ENCODE peak calls at places on chromosome 7, in nine cellular contexts. One of them, this sample, is unnamed.

GRCh38 chr7:143910473-143911248 is 8.7 kb upstream of the TCAF1 start:
- DNase-seq in spleen: no peak
- DNase-seq in body of pancreas: no peak
- DNase-seq in brain microvascular endothelial cell: no peak
- DNase-seq in OCI-LY7: no peak
- DNase-seq in epithelial cell of esophagus: peak; percentile 22
- DNase-seq in hepatocyte: no peak
- DNase-seq in heart left ventricle: no peak
- DNase-seq in tibial artery: no peak
- DNase-seq in this sample: no peak

GRCh38 chr7:74217455-74218342 is 7.9 kb downstream of the LAT2 start:
- DNase-seq in spleen: peak; percentile 84
- DNase-seq in epithelial cell of esophagus: no peak
- DNase-seq in tibial artery: no peak
- DNase-seq in body of pancreas: no peak
- DNase-seq in brain microvascular endothelial cell: no peak
- DNase-seq in OCI-LY7: peak; percentile 68
- DNase-seq in hepatocyte: no peak
- DNase-seq in heart left ventricle: no peak
- DNase-seq in this sample: no peak

GRCh38 chr7:29228289-29229011 is 33.9 kb downstream of the CHN2 start:
- DNase-seq in hepatocyte: no peak
- DNase-seq in body of pancreas: no peak
- DNase-seq in tibial artery: no peak
- DNase-seq in epithelial cell of esophagus: no peak
- DNase-seq in spleen: no peak
- DNase-seq in heart left ventricle: no peak
- DNase-seq in OCI-LY7: no peak
- DNase-seq in brain microvascular endothelial cell: no peak
- DNase-seq in this sample: no peak

GRCh38 chr7:67866054-67866453 is 869.4 kb downstream of the TYW1 start:
- DNase-seq in tibial artery: no peak
- DNase-seq in spleen: no peak
- DNase-seq in brain microvascular endothelial cell: no peak
- DNase-seq in heart left ventricle: no peak
- DNase-seq in OCI-LY7: no peak
- DNase-seq in hepatocyte: no peak
- DNase-seq in epithelial cell of esophagus: no peak
- DNase-seq in body of pancreas: no peak
- DNase-seq in this sample: no peak

GRCh38 chr7:74228951-74229900 is 19.4 kb downstream of the LAT2 start:
- DNase-seq in OCI-LY7: no peak
- DNase-seq in tibial artery: no peak
- DNase-seq in brain microvascular endothelial cell: no peak
- DNase-seq in epithelial cell of esophagus: no peak
- DNase-seq in spleen: no peak
- DNase-seq in body of pancreas: no peak
- DNase-seq in heart left ventricle: no peak
- DNase-seq in hepatocyte: no peak
- DNase-seq in this sample: no peak

GRCh38 chr7:149109969-149110368 is 16.2 kb downstream of the ZNF425 start:
- DNase-seq in body of pancreas: no peak
- DNase-seq in heart left ventricle: no peak
- DNase-seq in OCI-LY7: no peak
- DNase-seq in spleen: no peak
- DNase-seq in epithelial cell of esophagus: no peak
- DNase-seq in tibial artery: no peak
- DNase-seq in hepatocyte: no peak
- DNase-seq in brain microvascular endothelial cell: no peak
- DNase-seq in this sample: no peak

GRCh38 chr7:6831018-6831725 is 5.1 kb upstream of the CCZ1B start:
- DNase-seq in OCI-LY7: no peak
- DNase-seq in tibial artery: no peak
- DNase-seq in brain microvascular endothelial cell: no peak
- DNase-seq in epithelial cell of esophagus: no peak
- DNase-seq in heart left ventricle: no peak
- DNase-seq in spleen: no peak
- DNase-seq in hepatocyte: no peak
- DNase-seq in body of pancreas: no peak
- DNase-seq in this sample: no peak

GRCh38 chr7:127536426-127537152 is 48.8 kb downstream of the GCC1 start:
- DNase-seq in spleen: no peak
- DNase-seq in hepatocyte: no peak
- DNase-seq in brain microvascular endothelial cell: no peak
- DNase-seq in heart left ventricle: no peak
- DNase-seq in body of pancreas: no peak
- DNase-seq in tibial artery: no peak
- DNase-seq in epithelial cell of esophagus: peak; percentile 11
- DNase-seq in OCI-LY7: no peak
- DNase-seq in this sample: no peak

GRCh38 chr7:50761722-50762121 is 21.0 kb downstream of the GRB10 start:
- DNase-seq in tibial artery: no peak
- DNase-seq in brain microvascular endothelial cell: no peak
- DNase-seq in body of pancreas: no peak
- DNase-seq in heart left ventricle: no peak
- DNase-seq in spleen: no peak
- DNase-seq in hepatocyte: no peak
- DNase-seq in epithelial cell of esophagus: no peak
- DNase-seq in OCI-LY7: no peak
- DNase-seq in this sample: no peak

GRCh38 chr7:105330526-105330925 is 58.2 kb downstream of the SRPK2 start:
- DNase-seq in tibial artery: no peak
- DNase-seq in spleen: no peak
- DNase-seq in brain microvascular endothelial cell: no peak
- DNase-seq in body of pancreas: no peak
- DNase-seq in heart left ventricle: no peak
- DNase-seq in OCI-LY7: no peak
- DNase-seq in epithelial cell of esophagus: no peak
- DNase-seq in hepatocyte: no peak
- DNase-seq in this sample: no peak

GRCh38 chr7:11896663-11897062 is 64.7 kb upstream of the THSD7A start:
- DNase-seq in epithelial cell of esophagus: no peak
- DNase-seq in tibial artery: no peak
- DNase-seq in OCI-LY7: no peak
- DNase-seq in spleen: no peak
- DNase-seq in heart left ventricle: no peak
- DNase-seq in brain microvascular endothelial cell: no peak
- DNase-seq in hepatocyte: no peak
- DNase-seq in body of pancreas: no peak
- DNase-seq in this sample: no peak

GRCh38 chr7:17031903-17032551 is 150.2 kb upstream of the AGR3 start:
- DNase-seq in heart left ventricle: no peak
- DNase-seq in OCI-LY7: no peak
- DNase-seq in hepatocyte: no peak
- DNase-seq in body of pancreas: no peak
- DNase-seq in spleen: no peak
- DNase-seq in tibial artery: no peak
- DNase-seq in brain microvascular endothelial cell: no peak
- DNase-seq in epithelial cell of esophagus: peak; percentile 53
- DNase-seq in this sample: peak; percentile 66

GRCh38 chr7:1933066-1933835 is 263.2 kb downstream of the ELFN1 start:
- DNase-seq in epithelial cell of esophagus: no peak
- DNase-seq in hepatocyte: no peak
- DNase-seq in heart left ventricle: no peak
- DNase-seq in body of pancreas: no peak
- DNase-seq in tibial artery: no peak
- DNase-seq in brain microvascular endothelial cell: no peak
- DNase-seq in spleen: peak; percentile 72
- DNase-seq in OCI-LY7: no peak
- DNase-seq in this sample: no peak

GRCh38 chr7:2316578-2316977 is 2.3 kb upstream of the SNX8 start:
- DNase-seq in OCI-LY7: no peak
- DNase-seq in body of pancreas: no peak
- DNase-seq in tibial artery: no peak
- DNase-seq in epithelial cell of esophagus: no peak
- DNase-seq in brain microvascular endothelial cell: no peak
- DNase-seq in spleen: no peak
- DNase-seq in hepatocyte: no peak
- DNase-seq in heart left ventricle: no peak
- DNase-seq in this sample: no peak

GRCh38 chr7:66043681-66044497 is 31.7 kb upstream of the ASL start:
- DNase-seq in brain microvascular endothelial cell: no peak
- DNase-seq in hepatocyte: peak; percentile 69
- DNase-seq in OCI-LY7: no peak
- DNase-seq in body of pancreas: peak; percentile 77
- DNase-seq in epithelial cell of esophagus: peak; percentile 43
- DNase-seq in heart left ventricle: peak; percentile 68
- DNase-seq in tibial artery: no peak
- DNase-seq in spleen: peak; percentile 87
- DNase-seq in this sample: no peak

GRCh38 chr7:23691320-23691719 is 11.3 kb downstream of the FAM221A start:
- DNase-seq in spleen: no peak
- DNase-seq in OCI-LY7: no peak
- DNase-seq in epithelial cell of esophagus: peak; percentile 88
- DNase-seq in tibial artery: no peak
- DNase-seq in hepatocyte: no peak
- DNase-seq in brain microvascular endothelial cell: no peak
- DNase-seq in body of pancreas: no peak
- DNase-seq in heart left ventricle: no peak
- DNase-seq in this sample: no peak

GRCh38 chr7:107528461-107528860 is 35.3 kb downstream of the COG5 start:
- DNase-seq in brain microvascular endothelial cell: peak; percentile 63
- DNase-seq in OCI-LY7: no peak
- DNase-seq in spleen: no peak
- DNase-seq in epithelial cell of esophagus: peak; percentile 69
- DNase-seq in body of pancreas: no peak
- DNase-seq in hepatocyte: no peak
- DNase-seq in tibial artery: no peak
- DNase-seq in heart left ventricle: no peak
- DNase-seq in this sample: no peak

GRCh38 chr7:88243345-88243909 is 23.6 kb upstream of the SRI start:
- DNase-seq in OCI-LY7: peak; percentile 24
- DNase-seq in brain microvascular endothelial cell: peak; percentile 54
- DNase-seq in spleen: no peak
- DNase-seq in heart left ventricle: no peak
- DNase-seq in epithelial cell of esophagus: peak; percentile 73
- DNase-seq in hepatocyte: peak; percentile 64
- DNase-seq in tibial artery: no peak
- DNase-seq in body of pancreas: no peak
- DNase-seq in this sample: peak; percentile 58

DNA sequence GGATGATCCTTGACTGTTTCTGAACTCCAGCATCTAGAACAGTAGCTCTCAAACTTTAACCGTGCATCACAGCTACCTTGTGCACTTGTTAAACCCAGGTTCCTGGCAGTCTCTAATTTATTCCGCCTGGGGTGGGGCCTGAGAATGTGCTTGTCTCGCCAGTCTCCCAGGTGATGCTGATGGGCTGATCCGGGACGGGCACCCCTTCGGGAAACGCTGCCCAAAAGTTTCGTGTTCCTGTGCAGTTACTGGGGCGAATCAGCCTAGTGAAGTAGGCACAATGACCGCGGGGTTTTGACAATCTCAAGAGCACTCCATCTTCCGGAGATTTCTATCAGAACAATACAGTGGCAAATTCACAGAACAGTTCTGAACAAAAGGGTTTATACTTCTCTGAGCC is 29.9 kb downstream of the ADCYAP1R1 start:
- DNase-seq in hepatocyte: no peak
- DNase-seq in brain microvascular endothelial cell: no peak
- DNase-seq in spleen: peak; percentile 44
- DNase-seq in epithelial cell of esophagus: no peak
- DNase-seq in body of pancreas: no peak
- DNase-seq in tibial artery: no peak
- DNase-seq in OCI-LY7: no peak
- DNase-seq in heart left ventricle: peak; percentile 6
- DNase-seq in this sample: no peak
- H3K4me3 ChIP-seq in hepatocyte: no peak overlapping the region
- H3K4me3 ChIP-seq in brain microvascular endothelial cell: no peak overlapping the region
- H3K4me3 ChIP-seq in spleen: no peak overlapping the region
- H3K4me3 ChIP-seq in epithelial cell of esophagus: no peak overlapping the region
- H3K4me3 ChIP-seq in body of pancreas: no peak overlapping the region
- H3K4me3 ChIP-seq in tibial artery: no peak overlapping the region
- H3K4me3 ChIP-seq in OCI-LY7: no peak overlapping the region
- H3K4me3 ChIP-seq in heart left ventricle: no peak overlapping the region
- H3K4me3 ChIP-seq in this sample: no peak overlapping the region

GRCh38 chr7:44791278-44792219 is 4.9 kb upstream of the PPIA start:
- DNase-seq in brain microvascular endothelial cell: peak; percentile 37
- DNase-seq in spleen: no peak
- DNase-seq in OCI-LY7: no peak
- DNase-seq in body of pancreas: no peak
- DNase-seq in hepatocyte: no peak
- DNase-seq in epithelial cell of esophagus: peak; percentile 35
- DNase-seq in tibial artery: no peak
- DNase-seq in heart left ventricle: no peak
- DNase-seq in this sample: no peak
- TF ChIP-seq CTCF in brain microvascular endothelial cell: peak; percentile 48
- TF ChIP-seq CTCF in spleen: no peak
- TF ChIP-seq CTCF in OCI-LY7: no peak
- TF ChIP-seq CTCF in body of pancreas: no peak
- TF ChIP-seq CTCF in hepatocyte: peak; percentile 17
- TF ChIP-seq CTCF in epithelial cell of esophagus: no peak
- TF ChIP-seq CTCF in tibial artery: no peak
- TF ChIP-seq CTCF in heart left ventricle: no peak
- TF ChIP-seq CTCF in this sample: no peak

GRCh38 chr7:141701489-141702046 is 398 bp downstream of the DENND11 start:
- DNase-seq in heart left ventricle: peak; percentile 64
- DNase-seq in spleen: peak; percentile 93
- DNase-seq in body of pancreas: peak; percentile 45
- DNase-seq in hepatocyte: peak; percentile 58
- DNase-seq in brain microvascular endothelial cell: no peak
- DNase-seq in OCI-LY7: peak; percentile 67
- DNase-seq in tibial artery: peak; percentile 67
- DNase-seq in epithelial cell of esophagus: peak; percentile 23
- DNase-seq in this sample: no peak

GRCh38 chr7:141699860-141700259 is 2.1 kb downstream of the DENND11 start:
- DNase-seq in body of pancreas: no peak
- DNase-seq in brain microvascular endothelial cell: no peak
- DNase-seq in hepatocyte: no peak
- DNase-seq in spleen: no peak
- DNase-seq in heart left ventricle: no peak
- DNase-seq in tibial artery: no peak
- DNase-seq in epithelial cell of esophagus: no peak
- DNase-seq in OCI-LY7: no peak
- DNase-seq in this sample: no peak

GRCh38 chr7:141702047-141702567 is at the start of gene DENND11:
- DNase-seq in epithelial cell of esophagus: peak; percentile 64
- DNase-seq in brain microvascular endothelial cell: no peak
- DNase-seq in hepatocyte: peak; percentile 83
- DNase-seq in tibial artery: peak; percentile 74
- DNase-seq in heart left ventricle: peak; percentile 56
- DNase-seq in spleen: peak; percentile 89
- DNase-seq in body of pancreas: peak; percentile 61
- DNase-seq in OCI-LY7: peak; percentile 27
- DNase-seq in this sample: no peak

GRCh38 chr7:141700848-141701371 is 1.1 kb downstream of the DENND11 start:
- DNase-seq in epithelial cell of esophagus: no peak
- DNase-seq in heart left ventricle: no peak
- DNase-seq in tibial artery: no peak
- DNase-seq in spleen: peak; percentile 81
- DNase-seq in brain microvascular endothelial cell: no peak
- DNase-seq in OCI-LY7: peak; percentile 3
- DNase-seq in hepatocyte: no peak
- DNase-seq in body of pancreas: no peak
- DNase-seq in this sample: no peak

GRCh38 chr7:141700291-141700847 is 1.6 kb downstream of the DENND11 start:
- DNase-seq in epithelial cell of esophagus: no peak
- DNase-seq in OCI-LY7: no peak
- DNase-seq in brain microvascular endothelial cell: no peak
- DNase-seq in spleen: no peak
- DNase-seq in heart left ventricle: no peak
- DNase-seq in tibial artery: no peak
- DNase-seq in body of pancreas: no peak
- DNase-seq in hepatocyte: no peak
- DNase-seq in this sample: no peak
- H3K4me3 ChIP-seq in epithelial cell of esophagus: no peak overlapping the region
- H3K4me3 ChIP-seq in OCI-LY7: no peak overlapping the region
- H3K4me3 ChIP-seq in brain microvascular endothelial cell: no peak overlapping the region
- H3K4me3 ChIP-seq in spleen: peak overlapping the region; percentile 62
- H3K4me3 ChIP-seq in heart left ventricle: peak overlapping the region; percentile 97
- H3K4me3 ChIP-seq in tibial artery: peak overlapping the region; percentile 87
- H3K4me3 ChIP-seq in body of pancreas: no peak overlapping the region
- H3K4me3 ChIP-seq in hepatocyte: no peak overlapping the region
- H3K4me3 ChIP-seq in this sample: no peak overlapping the region

GRCh38 chr7:45098983-45099839 is 10.4 kb upstream of the NACAD start:
- DNase-seq in epithelial cell of esophagus: no peak
- DNase-seq in spleen: no peak
- DNase-seq in OCI-LY7: no peak
- DNase-seq in brain microvascular endothelial cell: no peak
- DNase-seq in body of pancreas: no peak
- DNase-seq in heart left ventricle: no peak
- DNase-seq in hepatocyte: no peak
- DNase-seq in tibial artery: peak; percentile 45
- DNase-seq in this sample: no peak
- TF ChIP-seq CTCF in epithelial cell of esophagus: no peak
- TF ChIP-seq CTCF in spleen: no peak
- TF ChIP-seq CTCF in OCI-LY7: no peak
- TF ChIP-seq CTCF in brain microvascular endothelial cell: no peak
- TF ChIP-seq CTCF in body of pancreas: no peak
- TF ChIP-seq CTCF in heart left ventricle: no peak
- TF ChIP-seq CTCF in hepatocyte: no peak
- TF ChIP-seq CTCF in tibial artery: no peak
- TF ChIP-seq CTCF in this sample: no peak

This sample was measured in LNCaP clone FGC.